ENCODE peak calls at places on chromosomes 2 and 18, in nine cellular contexts. One of them, this sample, is unnamed.

GRCh38 chr2:183495079-183495478 is 370.8 kb downstream of the NUP35 start:
- DNase-seq in HepG2: no peak
- DNase-seq in stomach: no peak
- DNase-seq in SK-N-SH: no peak
- DNase-seq in transverse colon: no peak
- DNase-seq in K562: no peak
- DNase-seq in sigmoid colon: no peak
- DNase-seq in tibial nerve: no peak
- DNase-seq in ovary: no peak
- DNase-seq in this sample: no peak

GRCh38 chr2:188068093-188068492 is 223.6 kb upstream of the GULP1 start:
- DNase-seq in HepG2: no peak
- DNase-seq in stomach: no peak
- DNase-seq in SK-N-SH: no peak
- DNase-seq in transverse colon: no peak
- DNase-seq in K562: no peak
- DNase-seq in sigmoid colon: no peak
- DNase-seq in tibial nerve: no peak
- DNase-seq in ovary: no peak
- DNase-seq in this sample: no peak

GRCh38 chr2:216535454-216535995 is 36.9 kb downstream of the RPL37A start:
- DNase-seq in HepG2: peak; percentile 52
- DNase-seq in stomach: no peak
- DNase-seq in SK-N-SH: no peak
- DNase-seq in transverse colon: peak; percentile 30
- DNase-seq in K562: no peak
- DNase-seq in sigmoid colon: peak; percentile 82
- DNase-seq in tibial nerve: peak; percentile 36
- DNase-seq in ovary: peak; percentile 82
- DNase-seq in this sample: peak; percentile 76

GRCh38 chr2:27271631-27272340 is 3.4 kb upstream of the DNAJC5G start:
- DNase-seq in HepG2: no peak
- DNase-seq in stomach: no peak
- DNase-seq in SK-N-SH: no peak
- DNase-seq in transverse colon: no peak
- DNase-seq in K562: peak; percentile 71
- DNase-seq in sigmoid colon: peak; percentile 8
- DNase-seq in tibial nerve: no peak
- DNase-seq in ovary: no peak
- DNase-seq in this sample: no peak

GRCh38 chr2:146777181-146777580 is 1067.6 kb upstream of the ACVR2A start:
- DNase-seq in HepG2: no peak
- DNase-seq in stomach: no peak
- DNase-seq in SK-N-SH: no peak
- DNase-seq in transverse colon: no peak
- DNase-seq in K562: no peak
- DNase-seq in sigmoid colon: no peak
- DNase-seq in tibial nerve: no peak
- DNase-seq in ovary: no peak
- DNase-seq in this sample: no peak

GRCh38 chr2:147789287-147789686 is 55.5 kb upstream of the ACVR2A start:
- DNase-seq in HepG2: no peak
- DNase-seq in stomach: no peak
- DNase-seq in SK-N-SH: no peak
- DNase-seq in transverse colon: no peak
- DNase-seq in K562: no peak
- DNase-seq in sigmoid colon: no peak
- DNase-seq in tibial nerve: no peak
- DNase-seq in ovary: no peak
- DNase-seq in this sample: no peak

GRCh38 chr2:117936871-117937428 is 76.9 kb downstream of the CCDC93 start:
- DNase-seq in HepG2: no peak
- DNase-seq in stomach: no peak
- DNase-seq in SK-N-SH: no peak
- DNase-seq in transverse colon: no peak
- DNase-seq in K562: no peak
- DNase-seq in sigmoid colon: no peak
- DNase-seq in tibial nerve: no peak
- DNase-seq in ovary: peak; percentile 28
- DNase-seq in this sample: no peak

GRCh38 chr2:165238295-165238694 is 919 bp upstream of the SCN2A start:
- DNase-seq in HepG2: no peak
- DNase-seq in stomach: no peak
- DNase-seq in SK-N-SH: no peak
- DNase-seq in transverse colon: no peak
- DNase-seq in K562: peak; percentile 8
- DNase-seq in sigmoid colon: no peak
- DNase-seq in tibial nerve: no peak
- DNase-seq in ovary: no peak
- DNase-seq in this sample: no peak

GRCh38 chr2:27118525-27119329 is at the start of gene CGREF1:
- DNase-seq in HepG2: no peak
- DNase-seq in stomach: peak; percentile 45
- DNase-seq in SK-N-SH: peak; percentile 95
- DNase-seq in transverse colon: peak; percentile 32
- DNase-seq in K562: no peak
- DNase-seq in sigmoid colon: no peak
- DNase-seq in tibial nerve: no peak
- DNase-seq in ovary: peak; percentile 42
- DNase-seq in this sample: no peak

GRCh38 chr18:25351773-25352628 is at the start of gene ZNF521:
- DNase-seq in HepG2: peak; percentile 40
- DNase-seq in stomach: peak; percentile 70
- DNase-seq in SK-N-SH: peak; percentile 94
- DNase-seq in transverse colon: peak; percentile 78
- DNase-seq in K562: peak; percentile 90
- DNase-seq in sigmoid colon: peak; percentile 94
- DNase-seq in tibial nerve: peak; percentile 86
- DNase-seq in ovary: peak; percentile 89
- DNase-seq in this sample: peak; percentile 92

GRCh38 chr2:160394153-160394552 is 99.5 kb downstream of the RBMS1 start:
- DNase-seq in HepG2: no peak
- DNase-seq in stomach: no peak
- DNase-seq in SK-N-SH: no peak
- DNase-seq in transverse colon: no peak
- DNase-seq in K562: no peak
- DNase-seq in sigmoid colon: no peak
- DNase-seq in tibial nerve: no peak
- DNase-seq in ovary: no peak
- DNase-seq in this sample: no peak

GRCh38 chr2:121128741-121129659 is 156.0 kb downstream of the TFCP2L1 start:
- DNase-seq in HepG2: peak; percentile 45
- DNase-seq in stomach: peak; percentile 81
- DNase-seq in SK-N-SH: no peak
- DNase-seq in transverse colon: peak; percentile 89
- DNase-seq in K562: peak; percentile 68
- DNase-seq in sigmoid colon: no peak
- DNase-seq in tibial nerve: peak; percentile 13
- DNase-seq in ovary: no peak
- DNase-seq in this sample: peak; percentile 67

GRCh38 chr18:44893045-44893706 is 212.5 kb downstream of the SETBP1 start:
- DNase-seq in HepG2: no peak
- DNase-seq in stomach: no peak
- DNase-seq in SK-N-SH: no peak
- DNase-seq in transverse colon: no peak
- DNase-seq in K562: no peak
- DNase-seq in sigmoid colon: no peak
- DNase-seq in tibial nerve: no peak
- DNase-seq in ovary: no peak
- DNase-seq in this sample: no peak

GRCh38 chr18:50091495-50092249 is 103.3 kb downstream of the MYO5B start:
- DNase-seq in HepG2: no peak
- DNase-seq in stomach: no peak
- DNase-seq in SK-N-SH: no peak
- DNase-seq in transverse colon: no peak
- DNase-seq in K562: no peak
- DNase-seq in sigmoid colon: no peak
- DNase-seq in tibial nerve: no peak
- DNase-seq in ovary: no peak
- DNase-seq in this sample: no peak

GRCh38 chr2:150474326-150475074 is 13.0 kb downstream of the RND3 start:
- DNase-seq in HepG2: no peak
- DNase-seq in stomach: no peak
- DNase-seq in SK-N-SH: no peak
- DNase-seq in transverse colon: no peak
- DNase-seq in K562: no peak
- DNase-seq in sigmoid colon: no peak
- DNase-seq in tibial nerve: no peak
- DNase-seq in ovary: no peak
- DNase-seq in this sample: no peak

GRCh38 chr18:59096098-59096779 is 43.4 kb upstream of the SEC11C start:
- DNase-seq in HepG2: peak; percentile 5
- DNase-seq in stomach: no peak
- DNase-seq in SK-N-SH: peak; percentile 55
- DNase-seq in transverse colon: no peak
- DNase-seq in K562: no peak
- DNase-seq in sigmoid colon: no peak
- DNase-seq in tibial nerve: no peak
- DNase-seq in ovary: no peak
- DNase-seq in this sample: no peak

GRCh38 chr18:59091204-59091603 is 48.5 kb upstream of the SEC11C start:
- DNase-seq in HepG2: no peak
- DNase-seq in stomach: no peak
- DNase-seq in SK-N-SH: no peak
- DNase-seq in transverse colon: no peak
- DNase-seq in K562: no peak
- DNase-seq in sigmoid colon: no peak
- DNase-seq in tibial nerve: no peak
- DNase-seq in ovary: no peak
- DNase-seq in this sample: no peak

GRCh38 chr18:59094569-59094968 is 45.1 kb upstream of the SEC11C start:
- DNase-seq in HepG2: no peak
- DNase-seq in stomach: no peak
- DNase-seq in SK-N-SH: no peak
- DNase-seq in transverse colon: no peak
- DNase-seq in K562: no peak
- DNase-seq in sigmoid colon: no peak
- DNase-seq in tibial nerve: no peak
- DNase-seq in ovary: no peak
- DNase-seq in this sample: no peak

DNA sequence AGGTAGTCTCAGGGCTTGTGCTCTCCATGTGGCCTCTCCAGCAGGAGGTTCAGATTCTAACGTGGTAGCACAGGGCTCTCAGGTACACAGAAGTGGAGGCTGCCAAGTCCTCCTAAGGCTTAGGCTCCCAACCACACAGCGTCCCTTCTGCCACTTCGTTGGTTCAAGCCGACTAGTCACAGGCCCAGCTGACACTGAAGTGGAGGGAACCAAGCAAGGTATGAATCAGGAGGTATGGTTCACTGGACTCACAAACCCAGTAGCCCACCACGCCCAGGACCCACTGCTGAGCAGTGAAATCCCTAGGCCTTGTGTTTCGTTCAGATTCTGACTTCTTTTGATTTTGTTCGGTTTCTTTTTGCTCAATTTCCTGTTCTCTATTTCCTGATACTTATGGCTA is 46.0 kb upstream of the SEC11C start:
- DNase-seq in HepG2: no peak
- DNase-seq in stomach: no peak
- DNase-seq in SK-N-SH: no peak
- DNase-seq in transverse colon: no peak
- DNase-seq in K562: no peak
- DNase-seq in sigmoid colon: no peak
- DNase-seq in tibial nerve: no peak
- DNase-seq in ovary: no peak
- DNase-seq in this sample: no peak
- H3K4me1 ChIP-seq in HepG2: no peaks in the 10 kb centered on the region
- H3K4me1 ChIP-seq in stomach: no peaks in the 10 kb centered on the region
- H3K4me1 ChIP-seq in SK-N-SH: no peaks in the 10 kb centered on the region
- H3K4me1 ChIP-seq in transverse colon: no peaks in the 10 kb centered on the region
- H3K4me1 ChIP-seq in K562: no peaks in the 10 kb centered on the region
- H3K4me1 ChIP-seq in sigmoid colon: no peaks in the 10 kb centered on the region
- H3K4me1 ChIP-seq in tibial nerve: no peaks in the 10 kb centered on the region
- H3K4me1 ChIP-seq in ovary: no peaks in the 10 kb centered on the region
- H3K4me1 ChIP-seq in this sample: no peaks in the 10 kb centered on the region

DNA sequence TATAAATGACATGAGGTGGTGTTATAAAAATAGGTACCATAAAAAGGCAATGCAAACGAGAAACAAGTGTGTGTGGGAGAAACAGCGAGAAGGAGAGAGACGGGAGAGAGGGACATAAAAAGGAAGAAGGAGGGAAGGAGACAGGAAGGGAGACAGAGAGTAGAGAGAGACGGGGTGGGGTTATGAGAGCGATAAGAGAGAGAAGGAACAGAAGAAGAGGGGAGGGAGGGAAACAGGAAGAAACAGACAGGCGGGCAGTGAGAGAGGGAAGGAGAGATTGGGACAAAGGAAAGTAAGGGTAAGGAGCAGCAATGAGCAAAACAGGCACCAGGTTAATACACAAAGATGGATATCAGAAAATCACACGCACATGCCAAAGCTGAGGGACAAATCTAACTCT is 83.7 kb downstream of the TGFA start:
- DNase-seq in HepG2: no peak
- DNase-seq in stomach: no peak
- DNase-seq in SK-N-SH: no peak
- DNase-seq in transverse colon: no peak
- DNase-seq in K562: no peak
- DNase-seq in sigmoid colon: no peak
- DNase-seq in tibial nerve: no peak
- DNase-seq in ovary: no peak
- DNase-seq in this sample: no peak
- H3K27me3 ChIP-seq in HepG2: no peaks in the 10 kb centered on the region
- H3K27me3 ChIP-seq in stomach: no peaks in the 10 kb centered on the region
- H3K27me3 ChIP-seq in SK-N-SH: no peaks in the 10 kb centered on the region
- H3K27me3 ChIP-seq in transverse colon: no peaks in the 10 kb centered on the region
- H3K27me3 ChIP-seq in K562: peaks cover 36% of the 10 kb centered on the region
- H3K27me3 ChIP-seq in sigmoid colon: no peaks in the 10 kb centered on the region
- H3K27me3 ChIP-seq in tibial nerve: no peaks in the 10 kb centered on the region
- H3K27me3 ChIP-seq in ovary: no peaks in the 10 kb centered on the region
- H3K27me3 ChIP-seq in this sample: no peaks in the 10 kb centered on the region

DNA sequence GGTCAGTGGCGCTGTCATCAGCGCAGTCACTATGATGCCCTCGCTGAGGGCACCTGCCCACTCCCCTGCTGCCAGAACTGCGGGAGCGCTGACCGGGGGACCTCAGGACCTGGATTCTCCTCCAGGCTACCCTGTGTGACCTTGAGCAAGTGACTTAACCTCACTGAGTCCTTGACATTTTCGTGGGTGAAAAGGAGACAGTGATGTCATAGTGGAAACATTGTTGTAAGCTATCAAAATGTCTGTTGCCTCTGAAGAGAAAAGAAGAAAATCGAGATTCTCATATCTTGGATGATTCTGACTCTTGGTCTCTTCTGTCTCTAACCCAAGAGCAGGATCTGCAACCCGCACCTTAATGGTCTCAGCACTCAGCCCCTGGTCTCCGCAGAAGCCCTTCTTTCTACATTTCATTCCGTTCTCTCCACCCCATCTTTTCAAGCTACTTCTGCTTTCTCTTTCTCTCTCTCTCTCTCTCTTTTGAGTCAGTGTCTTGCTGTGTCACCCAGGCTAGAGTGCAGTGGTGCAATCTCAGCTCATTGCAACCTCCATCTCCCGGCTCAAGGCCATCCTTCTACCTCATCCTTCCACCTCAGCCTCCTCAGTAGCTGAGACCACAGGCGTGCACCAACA is 987 bp upstream of the TUBA4A start:
- DNase-seq in HepG2: no peak
- DNase-seq in stomach: no peak
- DNase-seq in SK-N-SH: no peak
- DNase-seq in transverse colon: no peak
- DNase-seq in K562: no peak
- DNase-seq in sigmoid colon: no peak
- DNase-seq in tibial nerve: no peak
- DNase-seq in ovary: no peak
- DNase-seq in this sample: no peak
- TF ChIP-seq EP300 in HepG2: no peak
- TF ChIP-seq EP300 in stomach: no peak
- TF ChIP-seq EP300 in SK-N-SH: no peak
- TF ChIP-seq EP300 in transverse colon: no peak
- TF ChIP-seq EP300 in K562: no peak
- TF ChIP-seq EP300 in sigmoid colon: no peak
- TF ChIP-seq EP300 in tibial nerve: no peak
- TF ChIP-seq EP300 in ovary: no peak
- TF ChIP-seq EP300 in this sample: no peak

GRCh38 chr2:96340493-96341414 is 5.2 kb downstream of the NCAPH start:
- DNase-seq in HepG2: no peak
- DNase-seq in stomach: no peak
- DNase-seq in SK-N-SH: no peak
- DNase-seq in transverse colon: no peak
- DNase-seq in K562: peak; percentile 44
- DNase-seq in sigmoid colon: no peak
- DNase-seq in tibial nerve: no peak
- DNase-seq in ovary: no peak
- DNase-seq in this sample: no peak
- H3K4me1 ChIP-seq in HepG2: peaks cover 36% of the 10 kb centered on the region
- H3K4me1 ChIP-seq in stomach: peaks cover 16% of the 10 kb centered on the region
- H3K4me1 ChIP-seq in SK-N-SH: peaks cover 13% of the 10 kb centered on the region
- H3K4me1 ChIP-seq in transverse colon: peaks cover 7% of the 10 kb centered on the region
- H3K4me1 ChIP-seq in K562: peaks cover 13% of the 10 kb centered on the region
- H3K4me1 ChIP-seq in sigmoid colon: peaks cover 6% of the 10 kb centered on the region
- H3K4me1 ChIP-seq in tibial nerve: peaks cover 6% of the 10 kb centered on the region
- H3K4me1 ChIP-seq in ovary: no peaks in the 10 kb centered on the region
- H3K4me1 ChIP-seq in this sample: peaks cover 6% of the 10 kb centered on the region

This sample was measured in suprapubic skin.